ENCODE peak calls at places on chromosomes 5 and 9, in five cellular contexts. One of them, this sample, is unnamed.

GRCh38 chr9:129752915-129753724 is at the start of gene PTGES:
- DNase-seq in heart right ventricle: peak
- DNase-seq in foreskin fibroblast: peak
- DNase-seq in tibial artery: peak
- DNase-seq in endodermal cell: peak
- DNase-seq in this sample: peak

GRCh38 chr9:27653246-27653645 is 80.0 kb upstream of the C9orf72 start:
- DNase-seq in heart right ventricle: no peak
- DNase-seq in foreskin fibroblast: no peak
- DNase-seq in tibial artery: no peak
- DNase-seq in endodermal cell: no peak
- DNase-seq in this sample: no peak

GRCh38 chr5:137415231-137415681 is 83.9 kb downstream of the SPOCK1 start:
- DNase-seq in heart right ventricle: no peak
- DNase-seq in foreskin fibroblast: peak
- DNase-seq in tibial artery: no peak
- DNase-seq in endodermal cell: no peak
- DNase-seq in this sample: no peak

GRCh38 chr5:78504726-78505431 is 143.7 kb downstream of the LHFPL2 start:
- DNase-seq in heart right ventricle: peak
- DNase-seq in foreskin fibroblast: peak
- DNase-seq in tibial artery: peak
- DNase-seq in endodermal cell: peak
- DNase-seq in this sample: peak

GRCh38 chr9:14151451-14151850 is 162.5 kb downstream of the NFIB start:
- DNase-seq in heart right ventricle: no peak
- DNase-seq in foreskin fibroblast: no peak
- DNase-seq in tibial artery: no peak
- DNase-seq in endodermal cell: no peak
- DNase-seq in this sample: no peak

GRCh38 chr9:88197016-88197415 is 58.7 kb upstream of the SPATA31C2 start:
- DNase-seq in heart right ventricle: no peak
- DNase-seq in foreskin fibroblast: peak
- DNase-seq in tibial artery: no peak
- DNase-seq in endodermal cell: no peak
- DNase-seq in this sample: no peak

GRCh38 chr5:159441441-159441840 is 111.2 kb upstream of the IL12B start:
- DNase-seq in heart right ventricle: peak
- DNase-seq in foreskin fibroblast: no peak
- DNase-seq in tibial artery: no peak
- DNase-seq in endodermal cell: peak
- DNase-seq in this sample: no peak

GRCh38 chr5:131417240-131417869 is 153.5 kb downstream of the CDC42SE2 start:
- DNase-seq in heart right ventricle: peak
- DNase-seq in foreskin fibroblast: peak
- DNase-seq in tibial artery: peak
- DNase-seq in endodermal cell: peak
- DNase-seq in this sample: peak

GRCh38 chr9:11199335-11199734 is 586.5 kb upstream of the PTPRD start:
- DNase-seq in heart right ventricle: no peak
- DNase-seq in foreskin fibroblast: no peak
- DNase-seq in tibial artery: no peak
- DNase-seq in endodermal cell: peak
- DNase-seq in this sample: no peak

GRCh38 chr5:15421798-15422456 is 78.1 kb upstream of the FBXL7 start:
- DNase-seq in heart right ventricle: no peak
- DNase-seq in foreskin fibroblast: no peak
- DNase-seq in tibial artery: no peak
- DNase-seq in endodermal cell: no peak
- DNase-seq in this sample: no peak

GRCh38 chr5:29230526-29231050 is 1962.9 kb upstream of the CDH6 start:
- DNase-seq in heart right ventricle: no peak
- DNase-seq in foreskin fibroblast: no peak
- DNase-seq in tibial artery: no peak
- DNase-seq in endodermal cell: no peak
- DNase-seq in this sample: no peak

GRCh38 chr5:178463321-178464155 is 126.7 kb downstream of the COL23A1 start:
- DNase-seq in heart right ventricle: no peak
- DNase-seq in foreskin fibroblast: no peak
- DNase-seq in tibial artery: peak
- DNase-seq in endodermal cell: peak
- DNase-seq in this sample: no peak

GRCh38 chr9:127346584-127346983 is 50.4 kb upstream of the SLC2A8 start:
- DNase-seq in heart right ventricle: no peak
- DNase-seq in foreskin fibroblast: no peak
- DNase-seq in tibial artery: no peak
- DNase-seq in endodermal cell: no peak
- DNase-seq in this sample: no peak

GRCh38 chr9:127444921-127445850 is 6.0 kb downstream of the RPL12 start:
- DNase-seq in heart right ventricle: no peak
- DNase-seq in foreskin fibroblast: peak
- DNase-seq in tibial artery: no peak
- DNase-seq in endodermal cell: peak
- DNase-seq in this sample: no peak

GRCh38 chr5:95924720-95925119 is 36.9 kb downstream of the ELL2 start:
- DNase-seq in heart right ventricle: no peak
- DNase-seq in foreskin fibroblast: peak
- DNase-seq in tibial artery: no peak
- DNase-seq in endodermal cell: no peak
- DNase-seq in this sample: peak

GRCh38 chr5:76999451-76999850 is 30.8 kb upstream of the AGGF1 start:
- DNase-seq in heart right ventricle: no peak
- DNase-seq in foreskin fibroblast: peak
- DNase-seq in tibial artery: no peak
- DNase-seq in endodermal cell: no peak
- DNase-seq in this sample: no peak

GRCh38 chr9:137303893-137304382 is 1.9 kb upstream of the NRARP start:
- DNase-seq in heart right ventricle: peak
- DNase-seq in foreskin fibroblast: no peak
- DNase-seq in tibial artery: no peak
- DNase-seq in endodermal cell: peak
- DNase-seq in this sample: no peak

GRCh38 chr5:148558892-148559291 is 95.4 kb downstream of the HTR4 start:
- DNase-seq in heart right ventricle: no peak
- DNase-seq in foreskin fibroblast: no peak
- DNase-seq in tibial artery: no peak
- DNase-seq in endodermal cell: no peak
- DNase-seq in this sample: no peak

GRCh38 chr9:127194881-127195713 is 69.5 kb upstream of the GARNL3 start:
- DNase-seq in heart right ventricle: no peak
- DNase-seq in foreskin fibroblast: peak
- DNase-seq in tibial artery: no peak
- DNase-seq in endodermal cell: peak
- DNase-seq in this sample: peak

GRCh38 chr9:35306281-35306680 is 144.5 kb downstream of the UNC13B start:
- DNase-seq in heart right ventricle: no peak
- DNase-seq in foreskin fibroblast: peak
- DNase-seq in tibial artery: no peak
- DNase-seq in endodermal cell: no peak
- DNase-seq in this sample: no peak

GRCh38 chr5:173907284-173907683 is 19.1 kb downstream of the CPEB4 start:
- DNase-seq in heart right ventricle: no peak
- DNase-seq in foreskin fibroblast: no peak
- DNase-seq in tibial artery: no peak
- DNase-seq in endodermal cell: no peak
- DNase-seq in this sample: no peak

GRCh38 chr5:67156976-67157583 is 39.5 kb downstream of the CD180 start:
- DNase-seq in heart right ventricle: no peak
- DNase-seq in foreskin fibroblast: peak
- DNase-seq in tibial artery: no peak
- DNase-seq in endodermal cell: peak
- DNase-seq in this sample: no peak

GRCh38 chr5:84259221-84260045 is 125.2 kb downstream of the EDIL3 start:
- DNase-seq in heart right ventricle: no peak
- DNase-seq in foreskin fibroblast: no peak
- DNase-seq in tibial artery: no peak
- DNase-seq in endodermal cell: no peak
- DNase-seq in this sample: no peak

GRCh38 chr5:84251503-84251902 is 133.2 kb downstream of the EDIL3 start:
- DNase-seq in heart right ventricle: no peak
- DNase-seq in foreskin fibroblast: no peak
- DNase-seq in tibial artery: no peak
- DNase-seq in endodermal cell: no peak
- DNase-seq in this sample: no peak

GRCh38 chr5:84253946-84254345 is 130.7 kb downstream of the EDIL3 start:
- DNase-seq in heart right ventricle: no peak
- DNase-seq in foreskin fibroblast: no peak
- DNase-seq in tibial artery: no peak
- DNase-seq in endodermal cell: no peak
- DNase-seq in this sample: no peak

GRCh38 chr5:84257061-84257460 is 127.6 kb downstream of the EDIL3 start:
- DNase-seq in heart right ventricle: no peak
- DNase-seq in foreskin fibroblast: no peak
- DNase-seq in tibial artery: no peak
- DNase-seq in endodermal cell: no peak
- DNase-seq in this sample: no peak

DNA sequence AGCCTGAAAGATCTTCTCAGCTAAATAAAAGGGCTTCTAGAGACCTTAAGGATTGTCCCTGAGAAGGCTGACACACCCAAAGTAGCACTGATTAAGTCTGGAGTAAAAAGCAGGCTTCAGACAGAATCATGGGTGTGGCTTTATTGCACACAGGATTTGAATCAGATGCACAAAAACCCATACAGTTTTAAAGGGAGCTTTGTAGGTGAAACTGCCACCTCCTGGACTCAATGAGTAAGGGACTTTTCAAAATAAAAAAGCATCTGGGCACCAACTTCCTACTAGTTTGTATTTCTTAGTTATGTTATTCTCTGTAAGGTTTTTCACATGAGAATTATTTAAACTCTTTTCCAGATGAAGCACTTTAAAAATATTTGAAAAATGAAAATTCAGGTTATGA is 129.4 kb downstream of the EDIL3 start:
- DNase-seq in heart right ventricle: no peak
- DNase-seq in foreskin fibroblast: peak
- DNase-seq in tibial artery: no peak
- DNase-seq in endodermal cell: no peak
- DNase-seq in this sample: no peak
- TF ChIP-seq CTCF in heart right ventricle: no peak
- TF ChIP-seq CTCF in foreskin fibroblast: peak
- TF ChIP-seq CTCF in tibial artery: peak
- TF ChIP-seq CTCF in endodermal cell: peak
- TF ChIP-seq CTCF in this sample: no peak

GRCh38 chr5:64570395-64570996 is 64.7 kb downstream of the RGS7BP start:
- DNase-seq in heart right ventricle: no peak
- DNase-seq in foreskin fibroblast: no peak
- DNase-seq in tibial artery: no peak
- DNase-seq in endodermal cell: no peak
- DNase-seq in this sample: no peak

GRCh38 chr5:64566531-64566930 is 60.7 kb downstream of the RGS7BP start:
- DNase-seq in heart right ventricle: no peak
- DNase-seq in foreskin fibroblast: no peak
- DNase-seq in tibial artery: no peak
- DNase-seq in endodermal cell: no peak
- DNase-seq in this sample: no peak

GRCh38 chr5:64569880-64570279 is 64.1 kb downstream of the RGS7BP start:
- DNase-seq in heart right ventricle: no peak
- DNase-seq in foreskin fibroblast: no peak
- DNase-seq in tibial artery: no peak
- DNase-seq in endodermal cell: no peak
- DNase-seq in this sample: no peak
- H3K4me3 ChIP-seq in heart right ventricle: no peak
- H3K4me3 ChIP-seq in foreskin fibroblast: no peak
- H3K4me3 ChIP-seq in tibial artery: no peak
- H3K4me3 ChIP-seq in endodermal cell: no peak
- H3K4me3 ChIP-seq in this sample: no peak

GRCh38 chr5:68246802-68247201 is 31.2 kb downstream of the PIK3R1 start:
- DNase-seq in heart right ventricle: no peak
- DNase-seq in foreskin fibroblast: no peak
- DNase-seq in tibial artery: no peak
- DNase-seq in endodermal cell: no peak
- DNase-seq in this sample: no peak
- TF ChIP-seq CTCF in heart right ventricle: no peak
- TF ChIP-seq CTCF in foreskin fibroblast: no peak
- TF ChIP-seq CTCF in tibial artery: no peak
- TF ChIP-seq CTCF in endodermal cell: peak
- TF ChIP-seq CTCF in this sample: no peak

GRCh38 chr5:177189965-177190364 is 56.4 kb downstream of the NSD1 start:
- DNase-seq in heart right ventricle: no peak
- DNase-seq in foreskin fibroblast: no peak
- DNase-seq in tibial artery: no peak
- DNase-seq in endodermal cell: no peak
- DNase-seq in this sample: no peak

GRCh38 chr5:177198738-177199137 is 65.2 kb downstream of the NSD1 start:
- DNase-seq in heart right ventricle: no peak
- DNase-seq in foreskin fibroblast: no peak
- DNase-seq in tibial artery: no peak
- DNase-seq in endodermal cell: no peak
- DNase-seq in this sample: no peak

GRCh38 chr5:177194278-177194677 is 60.7 kb downstream of the NSD1 start:
- DNase-seq in heart right ventricle: no peak
- DNase-seq in foreskin fibroblast: peak
- DNase-seq in tibial artery: no peak
- DNase-seq in endodermal cell: no peak
- DNase-seq in this sample: no peak

DNA sequence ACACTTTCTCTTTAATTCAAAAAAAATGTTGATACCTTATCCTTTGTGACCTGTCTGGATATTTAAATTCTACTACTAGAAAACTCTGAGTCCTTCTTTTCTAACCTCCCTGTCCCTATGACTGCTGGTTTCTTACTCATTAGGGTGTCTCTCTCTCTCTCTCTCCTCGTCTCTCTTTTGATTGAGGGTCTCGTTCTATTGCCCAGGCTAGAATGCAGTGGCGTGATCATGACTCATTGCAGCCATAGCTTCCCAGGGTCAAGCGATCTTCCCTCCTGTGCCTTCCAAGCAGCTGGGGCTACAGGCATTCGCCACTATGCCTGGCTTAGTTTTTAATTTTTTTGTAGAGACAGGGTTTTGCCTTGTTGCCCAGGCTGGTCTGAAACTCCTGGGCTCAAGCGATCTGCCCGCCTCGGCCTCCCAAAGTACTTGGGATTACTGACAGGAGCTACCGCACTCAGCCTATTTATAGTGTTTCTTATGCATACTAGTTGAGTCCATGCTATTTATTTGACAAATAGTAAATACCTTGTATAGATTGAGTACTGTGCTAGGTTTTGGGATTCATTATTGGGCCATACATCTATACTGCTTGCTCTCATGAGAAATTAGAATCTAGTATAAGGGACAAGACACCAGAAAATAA is 61.9 kb downstream of the NSD1 start:
- DNase-seq in heart right ventricle: no peak
- DNase-seq in foreskin fibroblast: no peak
- DNase-seq in tibial artery: no peak
- DNase-seq in endodermal cell: no peak
- DNase-seq in this sample: no peak
- H3K4me3 ChIP-seq in heart right ventricle: no peak
- H3K4me3 ChIP-seq in foreskin fibroblast: no peak
- H3K4me3 ChIP-seq in tibial artery: no peak
- H3K4me3 ChIP-seq in endodermal cell: no peak
- H3K4me3 ChIP-seq in this sample: no peak

DNA sequence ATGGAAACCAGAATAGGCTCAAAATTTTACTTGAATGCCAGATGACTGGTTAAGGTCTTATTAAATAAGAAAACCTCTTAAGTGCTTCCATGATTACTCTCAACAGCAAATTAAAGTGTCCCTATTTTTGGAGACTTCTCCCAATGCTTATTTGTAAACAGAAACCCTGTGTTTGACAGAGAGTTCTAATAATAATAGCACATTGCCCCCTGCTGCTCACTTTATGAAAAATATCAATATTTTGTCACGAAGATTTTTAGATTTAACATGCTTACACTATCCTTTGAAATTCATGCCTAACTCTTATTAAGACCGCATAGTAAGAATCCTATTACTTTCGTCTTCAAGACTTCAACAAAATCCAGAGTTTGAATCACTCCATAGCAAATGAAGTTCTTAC is 75.4 kb upstream of the PRRC1 start:
- DNase-seq in heart right ventricle: no peak
- DNase-seq in foreskin fibroblast: peak
- DNase-seq in tibial artery: no peak
- DNase-seq in endodermal cell: no peak
- DNase-seq in this sample: no peak
- TF ChIP-seq CTCF in heart right ventricle: no peak
- TF ChIP-seq CTCF in foreskin fibroblast: no peak
- TF ChIP-seq CTCF in tibial artery: peak
- TF ChIP-seq CTCF in endodermal cell: peak
- TF ChIP-seq CTCF in this sample: peak